ENCODE peak calls at places on chromosome 20, in five cellular contexts. A is left ventricle myocardium inferior, P is fibroblast of lung, K is pancreas, G is ascending aorta. R is an unnamed sample.
A peak's percentile ranks its signal among the peaks of the same experiment; 100 is the strongest.

GRCh38 chr20:7694940-7695567 is 245.2 kb downstream of the HAO1 start:
- DNase-seq in A (no peak), P (peak; percentile 66), K (no peak), G (no peak), R (no peak)

GRCh38 chr20:46701986-46702385 is 7.5 kb upstream of the SLC2A10 start:
- DNase-seq in A (no peak), P (no peak), K (no peak), G (no peak), R (no peak)

GRCh38 chr20:46648903-46649649 is 2.2 kb downstream of the SLC13A3 start:
- DNase-seq in A (no peak), P (no peak), K (no peak), G (no peak), R (no peak)

GRCh38 chr20:37903317-37904007 is 535 bp downstream of the VSTM2L start:
- DNase-seq in A (no peak), P (no peak), K (no peak), G (no peak), R (no peak)

GRCh38 chr20:37994512-37994911 is 38.7 kb downstream of the TTI1 start:
- DNase-seq in A (no peak), P (peak; percentile 89), K (no peak), G (no peak), R (peak; percentile 72)

GRCh38 chr20:48461351-48461750 is 366.4 kb downstream of the PREX1 start:
- DNase-seq in A (no peak), P (no peak), K (no peak), G (no peak), R (no peak)

GRCh38 chr20:14782731-14783130 is 445.3 kb upstream of the FLRT3 start:
- DNase-seq in A (no peak), P (no peak), K (no peak), G (no peak), R (no peak)

GRCh38 chr20:24691901-24692351 is 222.5 kb downstream of the SYNDIG1 start:
- DNase-seq in A (no peak), P (no peak), K (no peak), G (no peak), R (no peak)

GRCh38 chr20:54062812-54063280 is 7.5 kb downstream of the BCAS1 start:
- DNase-seq in A (no peak), P (peak; percentile 45), K (no peak), G (no peak), R (no peak)

GRCh38 chr20:61259741-61260140 is 7.7 kb downstream of the CDH4 start:
- DNase-seq in A (no peak), P (no peak), K (no peak), G (no peak), R (no peak)

GRCh38 chr20:33328738-33329137 is 45.7 kb downstream of the BPIFB1 start:
- DNase-seq in A (no peak), P (no peak), K (no peak), G (no peak), R (no peak)

GRCh38 chr20:3592931-3593330 is 70.3 kb downstream of the GFRA4 start:
- DNase-seq in A (no peak), P (no peak), K (no peak), G (no peak), R (no peak)

GRCh38 chr20:61422636-61423425 is 170.8 kb downstream of the CDH4 start:
- DNase-seq in A (no peak), P (no peak), K (no peak), G (no peak), R (no peak)

GRCh38 chr20:12916699-12917098 is 92.1 kb upstream of the SPTLC3 start:
- DNase-seq in A (no peak), P (no peak), K (no peak), G (no peak), R (no peak)

GRCh38 chr20:32761417-32761830 is 761 bp upstream of the DNMT3B start:
- DNase-seq in A (no peak), P (no peak), K (no peak), G (no peak), R (no peak)

GRCh38 chr20:46293084-46293483 is 15.2 kb downstream of the CDH22 start:
- DNase-seq in A (no peak), P (peak; percentile 42), K (no peak), G (no peak), R (no peak)

GRCh38 chr20:49676581-49677291 is 36.9 kb downstream of the B4GALT5 start:
- DNase-seq in A (no peak), P (peak; percentile 78), K (no peak), G (no peak), R (no peak)

GRCh38 chr20:60224914-60225313 is 266.7 kb downstream of the CDH26 start:
- DNase-seq in A (no peak), P (no peak), K (no peak), G (no peak), R (no peak)

GRCh38 chr20:21209668-21210067 is 83.8 kb downstream of the KIZ start:
- DNase-seq in A (no peak), P (no peak), K (no peak), G (no peak), R (no peak)

GRCh38 chr20:21203036-21203656 is 77.3 kb downstream of the KIZ start:
- DNase-seq in A (no peak), P (no peak), K (no peak), G (no peak), R (no peak)

GRCh38 chr20:21208999-21209398 is 83.1 kb downstream of the KIZ start:
- DNase-seq in A (no peak), P (no peak), K (no peak), G (no peak), R (no peak)

GRCh38 chr20:21202284-21202683 is 76.4 kb downstream of the KIZ start:
- DNase-seq in A (no peak), P (peak; percentile 87), K (no peak), G (no peak), R (no peak)

GRCh38 chr20:21206571-21206970 is 80.7 kb downstream of the KIZ start:
- DNase-seq in A (no peak), P (no peak), K (no peak), G (no peak), R (no peak)
- H3K4me1 ChIP-seq in A (no peaks in the 10 kb centered on the region), P (no peaks in the 10 kb centered on the region), K (no peaks in the 10 kb centered on the region), G (no peaks in the 10 kb centered on the region), R (no peaks in the 10 kb centered on the region)

GRCh38 chr20:16173044-16173443 is 400.2 kb downstream of the KIF16B start:
- DNase-seq in A (no peak), P (no peak), K (no peak), G (no peak), R (no peak)
- TF ChIP-seq CTCF in A (no peak), P (no peak), K (no peak), G (no peak), R (no peak)

GRCh38 chr20:752263-752662 is 16.0 kb downstream of the SLC52A3 start:
- DNase-seq in A (no peak), P (no peak), K (no peak), G (no peak), R (no peak)
- H3K4me1 ChIP-seq in A (peaks cover 7% of the 10 kb centered on the region), P (no peaks in the 10 kb centered on the region), K (no peaks in the 10 kb centered on the region), G (no peaks in the 10 kb centered on the region), R (no peaks in the 10 kb centered on the region)

DNA sequence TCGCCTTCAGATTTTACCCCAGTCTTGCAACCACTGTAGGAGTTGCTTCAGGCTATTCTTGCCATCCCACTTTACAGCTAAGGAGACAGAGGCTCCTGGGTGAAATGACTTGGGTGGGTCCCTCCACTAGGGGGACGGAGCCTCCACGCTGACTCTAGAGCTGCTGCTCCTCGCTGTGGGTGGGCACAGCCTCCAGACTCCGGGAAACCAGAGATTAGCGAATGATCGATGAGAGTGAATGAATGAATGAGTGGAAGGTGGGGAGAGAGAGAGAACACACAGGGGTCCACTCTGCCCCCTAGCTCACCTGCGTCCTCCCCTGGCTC is 10.4 kb downstream of the ZBP1 start:
- DNase-seq in A (no peak), P (no peak), K (no peak), G (no peak), R (no peak)
- TF ChIP-seq CTCF in A (no peak), P (no peak), K (no peak), G (no peak), R (no peak)

GRCh38 chr20:51409192-51409875 is 133.2 kb downstream of the NFATC2 start:
- DNase-seq in A (no peak), P (no peak), K (no peak), G (no peak), R (no peak)
- H3K4me1 ChIP-seq in A (peaks cover 18% of the 10 kb centered on the region), P (no peaks in the 10 kb centered on the region), K (no peaks in the 10 kb centered on the region), G (peaks cover 15% of the 10 kb centered on the region), R (peaks cover 14% of the 10 kb centered on the region)

GRCh38 chr20:63844384-63845025 is 13.4 kb upstream of the ZBTB46 start:
- DNase-seq in A (no peak), P (no peak), K (no peak), G (no peak), R (no peak)

GRCh38 chr20:63848003-63848911 is 13.0 kb upstream of the ABHD16B start:
- DNase-seq in A (no peak), P (no peak), K (peak; percentile 51), G (no peak), R (no peak)

GRCh38 chr20:63847374-63848002 is 13.8 kb upstream of the ABHD16B start:
- DNase-seq in A (no peak), P (peak; percentile 21), K (no peak), G (no peak), R (no peak)

GRCh38 chr20:63846938-63847373 is 14.3 kb upstream of the ABHD16B start:
- DNase-seq in A (no peak), P (no peak), K (no peak), G (no peak), R (no peak)

GRCh38 chr20:63846128-63846771 is 15.0 kb upstream of the ABHD16B start:
- DNase-seq in A (peak; percentile 82), P (peak; percentile 42), K (no peak), G (no peak), R (no peak)
- TF ChIP-seq CTCF in A (peak; percentile 21), P (no peak), K (no peak), G (no peak), R (no peak)

DNA sequence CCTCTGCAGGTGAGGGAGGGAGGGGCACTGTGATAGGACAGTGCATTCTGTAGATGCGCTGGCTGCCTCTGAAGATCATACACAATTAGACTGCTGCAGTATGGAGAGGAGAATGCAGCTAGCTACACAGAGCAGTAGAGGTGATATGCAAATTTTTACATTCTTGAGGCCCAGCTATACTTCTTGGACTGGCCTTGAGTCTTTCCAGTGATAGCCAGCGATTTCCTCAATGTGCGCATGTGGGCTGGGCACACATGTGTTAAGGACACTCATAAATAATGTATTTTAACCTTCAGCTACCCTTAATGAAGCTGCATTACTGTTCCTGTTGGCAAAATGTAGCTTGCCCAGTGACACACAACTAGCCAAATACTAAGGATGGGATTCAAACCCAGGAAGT is 19.0 kb downstream of the TTPAL start:
- DNase-seq in A (no peak), P (no peak), K (no peak), G (no peak), R (no peak)
- H3K4me1 ChIP-seq in A (peaks cover 8% of the 10 kb centered on the region), P (peaks cover 42% of the 10 kb centered on the region), K (no peaks in the 10 kb centered on the region), G (peaks cover 24% of the 10 kb centered on the region), R (no peaks in the 10 kb centered on the region)

DNA sequence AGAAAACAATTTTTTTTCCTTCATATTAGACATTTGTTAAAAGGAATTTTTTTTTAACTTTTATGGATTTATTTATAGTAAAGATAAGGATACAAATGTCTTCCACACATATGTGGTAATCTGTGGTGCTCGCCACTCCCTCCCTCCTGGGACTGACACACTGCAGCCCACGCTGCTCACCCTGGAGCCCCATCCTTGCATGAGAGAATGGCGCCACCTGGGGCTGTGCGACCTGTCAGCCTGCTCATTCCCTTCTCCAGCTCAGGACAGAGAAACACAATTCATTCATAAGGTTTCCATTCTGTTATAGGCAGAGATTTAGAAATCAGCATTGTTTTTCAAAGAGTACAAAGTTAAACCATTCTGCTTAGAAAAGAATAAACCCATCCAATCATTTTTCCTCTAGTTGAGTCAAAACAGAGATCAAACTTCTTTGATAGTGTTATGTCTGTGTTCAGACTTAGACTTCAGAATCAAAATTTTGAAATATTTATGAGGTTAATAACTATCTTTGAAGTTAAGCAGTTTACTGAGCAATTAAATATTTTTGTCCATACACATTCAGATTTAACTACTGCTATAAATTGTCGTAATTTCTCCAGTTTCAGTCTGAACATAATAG is 42.8 kb upstream of the DYNLRB1 start:
- DNase-seq in A (peak; percentile 38), P (peak; percentile 35), K (no peak), G (no peak), R (no peak)
- TF ChIP-seq CTCF in A (peak; percentile 48), P (no peak), K (no peak), G (peak; percentile 20), R (peak; percentile 20)

R was measured in lower lobe of right lung.